ENCODE peak calls at places on chromosomes 16 and 17, in eight cellular contexts. One of them, this sample, is unnamed.

GRCh38 chr16:19284207-19284606 is 1.3 kb upstream of the CLEC19A start:
- DNase-seq in adrenal gland: peak
- DNase-seq in body of pancreas: peak
- DNase-seq in endodermal cell: no peak
- DNase-seq in right lobe of liver: peak
- DNase-seq in spleen: no peak
- DNase-seq in lower lobe of right lung: peak
- DNase-seq in effector memory CD4-positive, alpha-beta T cell: no peak
- DNase-seq in this sample: no peak

GRCh38 chr16:28326881-28327610 is 34.7 kb downstream of the SBK1 start:
- DNase-seq in adrenal gland: peak
- DNase-seq in body of pancreas: peak
- DNase-seq in endodermal cell: peak
- DNase-seq in right lobe of liver: no peak
- DNase-seq in spleen: peak
- DNase-seq in lower lobe of right lung: peak
- DNase-seq in effector memory CD4-positive, alpha-beta T cell: peak
- DNase-seq in this sample: peak

GRCh38 chr17:58325289-58325726 is 3.3 kb downstream of the TSPOAP1 start:
- DNase-seq in adrenal gland: peak
- DNase-seq in body of pancreas: no peak
- DNase-seq in endodermal cell: peak
- DNase-seq in right lobe of liver: no peak
- DNase-seq in spleen: peak
- DNase-seq in lower lobe of right lung: no peak
- DNase-seq in effector memory CD4-positive, alpha-beta T cell: no peak
- DNase-seq in this sample: no peak

GRCh38 chr16:616771-617586 is 13.8 kb upstream of the WFIKKN1 start:
- DNase-seq in adrenal gland: no peak
- DNase-seq in body of pancreas: no peak
- DNase-seq in endodermal cell: no peak
- DNase-seq in right lobe of liver: no peak
- DNase-seq in spleen: no peak
- DNase-seq in lower lobe of right lung: peak
- DNase-seq in effector memory CD4-positive, alpha-beta T cell: no peak
- DNase-seq in this sample: no peak

GRCh38 chr16:17277981-17278381 is 192.8 kb downstream of the XYLT1 start:
- DNase-seq in adrenal gland: peak
- DNase-seq in body of pancreas: peak
- DNase-seq in endodermal cell: peak
- DNase-seq in right lobe of liver: no peak
- DNase-seq in spleen: no peak
- DNase-seq in lower lobe of right lung: no peak
- DNase-seq in effector memory CD4-positive, alpha-beta T cell: no peak
- DNase-seq in this sample: no peak

GRCh38 chr16:81195907-81196534 is 42.5 kb upstream of the BCO1 start:
- DNase-seq in adrenal gland: no peak
- DNase-seq in body of pancreas: no peak
- DNase-seq in endodermal cell: no peak
- DNase-seq in right lobe of liver: no peak
- DNase-seq in spleen: no peak
- DNase-seq in lower lobe of right lung: no peak
- DNase-seq in effector memory CD4-positive, alpha-beta T cell: no peak
- DNase-seq in this sample: no peak

GRCh38 chr16:78584213-78584860 is 484.9 kb downstream of the WWOX start:
- DNase-seq in adrenal gland: no peak
- DNase-seq in body of pancreas: no peak
- DNase-seq in endodermal cell: no peak
- DNase-seq in right lobe of liver: no peak
- DNase-seq in spleen: no peak
- DNase-seq in lower lobe of right lung: no peak
- DNase-seq in effector memory CD4-positive, alpha-beta T cell: no peak
- DNase-seq in this sample: no peak

GRCh38 chr16:17325744-17326143 is 145.0 kb downstream of the XYLT1 start:
- DNase-seq in adrenal gland: no peak
- DNase-seq in body of pancreas: no peak
- DNase-seq in endodermal cell: no peak
- DNase-seq in right lobe of liver: no peak
- DNase-seq in spleen: no peak
- DNase-seq in lower lobe of right lung: no peak
- DNase-seq in effector memory CD4-positive, alpha-beta T cell: no peak
- DNase-seq in this sample: no peak

GRCh38 chr17:81417049-81417878 is 22.0 kb downstream of the BAHCC1 start:
- DNase-seq in adrenal gland: no peak
- DNase-seq in body of pancreas: no peak
- DNase-seq in endodermal cell: no peak
- DNase-seq in right lobe of liver: no peak
- DNase-seq in spleen: no peak
- DNase-seq in lower lobe of right lung: no peak
- DNase-seq in effector memory CD4-positive, alpha-beta T cell: no peak
- DNase-seq in this sample: no peak

GRCh38 chr17:43578699-43579569 is 32.8 kb upstream of the ETV4 start:
- DNase-seq in adrenal gland: peak
- DNase-seq in body of pancreas: peak
- DNase-seq in endodermal cell: peak
- DNase-seq in right lobe of liver: no peak
- DNase-seq in spleen: peak
- DNase-seq in lower lobe of right lung: no peak
- DNase-seq in effector memory CD4-positive, alpha-beta T cell: peak
- DNase-seq in this sample: no peak

DNA sequence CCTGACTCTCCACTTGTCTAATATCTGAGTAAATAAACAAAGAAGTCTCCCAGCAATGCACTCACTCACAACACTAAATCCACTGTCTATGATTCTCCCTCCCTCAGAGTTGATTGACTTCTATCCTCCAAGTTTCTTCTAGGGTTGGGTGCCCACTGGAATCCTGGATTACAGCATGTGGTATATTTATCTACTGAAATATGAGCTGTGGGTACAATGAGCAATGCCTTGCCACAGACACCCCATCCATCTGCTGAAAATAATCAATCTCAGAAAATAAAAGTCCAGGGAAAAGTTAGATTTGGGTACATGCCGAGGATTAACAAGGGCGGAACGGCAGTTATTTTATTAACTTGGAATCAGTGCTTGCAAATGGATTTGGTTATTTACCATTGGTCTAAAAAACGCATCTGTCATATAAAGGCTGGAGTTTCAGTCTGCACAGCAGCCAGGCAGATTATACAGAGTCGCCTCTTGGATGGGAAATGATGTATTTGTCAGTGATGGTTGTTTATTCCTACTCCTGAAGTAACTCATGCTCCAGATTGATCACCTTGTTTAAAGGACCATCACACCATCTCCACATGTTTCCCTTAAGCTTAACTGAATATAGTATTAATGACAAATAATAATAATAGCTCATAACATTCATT is 193.9 kb upstream of the SOX9 start:
- DNase-seq in adrenal gland: no peak
- DNase-seq in body of pancreas: no peak
- DNase-seq in endodermal cell: no peak
- DNase-seq in right lobe of liver: no peak
- DNase-seq in spleen: no peak
- DNase-seq in lower lobe of right lung: no peak
- DNase-seq in effector memory CD4-positive, alpha-beta T cell: no peak
- DNase-seq in this sample: no peak
- H3K27ac ChIP-seq in adrenal gland: no peak
- H3K27ac ChIP-seq in body of pancreas: no peak
- H3K27ac ChIP-seq in endodermal cell: no peak
- H3K27ac ChIP-seq in right lobe of liver: no peak
- H3K27ac ChIP-seq in spleen: no peak
- H3K27ac ChIP-seq in lower lobe of right lung: no peak
- H3K27ac ChIP-seq in effector memory CD4-positive, alpha-beta T cell: no peak
- H3K27ac ChIP-seq in this sample: no peak

DNA sequence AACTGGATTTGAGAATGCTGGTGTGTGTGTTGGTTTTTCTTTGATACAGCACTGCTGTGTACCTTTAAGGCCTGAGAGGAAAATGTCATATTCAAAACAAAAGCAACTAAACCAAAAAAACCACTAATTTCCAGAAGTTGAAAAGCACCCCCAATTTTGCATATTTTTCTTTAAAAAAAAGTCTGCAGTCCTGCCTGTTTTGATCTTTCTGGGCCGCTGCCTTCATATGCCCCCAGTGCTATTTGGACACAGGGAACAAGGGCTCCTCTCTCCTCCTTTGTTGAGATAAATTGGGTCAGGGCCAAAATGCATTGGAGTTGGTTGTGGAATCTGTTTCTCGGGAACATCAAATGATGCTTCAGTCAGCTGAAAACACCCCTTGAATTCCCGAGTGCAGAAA is 26.9 kb downstream of the GPT2 start:
- DNase-seq in adrenal gland: no peak
- DNase-seq in body of pancreas: no peak
- DNase-seq in endodermal cell: no peak
- DNase-seq in right lobe of liver: no peak
- DNase-seq in spleen: no peak
- DNase-seq in lower lobe of right lung: no peak
- DNase-seq in effector memory CD4-positive, alpha-beta T cell: no peak
- DNase-seq in this sample: no peak
- H3K27ac ChIP-seq in adrenal gland: no peak
- H3K27ac ChIP-seq in body of pancreas: no peak
- H3K27ac ChIP-seq in endodermal cell: no peak
- H3K27ac ChIP-seq in right lobe of liver: no peak
- H3K27ac ChIP-seq in spleen: no peak
- H3K27ac ChIP-seq in lower lobe of right lung: no peak
- H3K27ac ChIP-seq in effector memory CD4-positive, alpha-beta T cell: no peak
- H3K27ac ChIP-seq in this sample: no peak

GRCh38 chr17:40726919-40727318 is 23.4 kb upstream of the KRT24 start:
- DNase-seq in adrenal gland: no peak
- DNase-seq in body of pancreas: no peak
- DNase-seq in endodermal cell: no peak
- DNase-seq in right lobe of liver: no peak
- DNase-seq in spleen: no peak
- DNase-seq in lower lobe of right lung: no peak
- DNase-seq in effector memory CD4-positive, alpha-beta T cell: no peak
- DNase-seq in this sample: no peak

GRCh38 chr17:40724656-40725055 is 21.1 kb upstream of the KRT24 start:
- DNase-seq in adrenal gland: no peak
- DNase-seq in body of pancreas: no peak
- DNase-seq in endodermal cell: no peak
- DNase-seq in right lobe of liver: no peak
- DNase-seq in spleen: no peak
- DNase-seq in lower lobe of right lung: no peak
- DNase-seq in effector memory CD4-positive, alpha-beta T cell: no peak
- DNase-seq in this sample: no peak

GRCh38 chr17:40722146-40722720 is 18.7 kb upstream of the KRT24 start:
- DNase-seq in adrenal gland: no peak
- DNase-seq in body of pancreas: no peak
- DNase-seq in endodermal cell: no peak
- DNase-seq in right lobe of liver: no peak
- DNase-seq in spleen: no peak
- DNase-seq in lower lobe of right lung: no peak
- DNase-seq in effector memory CD4-positive, alpha-beta T cell: no peak
- DNase-seq in this sample: no peak

GRCh38 chr17:40730974-40731373 is 24.2 kb downstream of the KRT25 start:
- DNase-seq in adrenal gland: no peak
- DNase-seq in body of pancreas: no peak
- DNase-seq in endodermal cell: no peak
- DNase-seq in right lobe of liver: no peak
- DNase-seq in spleen: no peak
- DNase-seq in lower lobe of right lung: no peak
- DNase-seq in effector memory CD4-positive, alpha-beta T cell: no peak
- DNase-seq in this sample: no peak

DNA sequence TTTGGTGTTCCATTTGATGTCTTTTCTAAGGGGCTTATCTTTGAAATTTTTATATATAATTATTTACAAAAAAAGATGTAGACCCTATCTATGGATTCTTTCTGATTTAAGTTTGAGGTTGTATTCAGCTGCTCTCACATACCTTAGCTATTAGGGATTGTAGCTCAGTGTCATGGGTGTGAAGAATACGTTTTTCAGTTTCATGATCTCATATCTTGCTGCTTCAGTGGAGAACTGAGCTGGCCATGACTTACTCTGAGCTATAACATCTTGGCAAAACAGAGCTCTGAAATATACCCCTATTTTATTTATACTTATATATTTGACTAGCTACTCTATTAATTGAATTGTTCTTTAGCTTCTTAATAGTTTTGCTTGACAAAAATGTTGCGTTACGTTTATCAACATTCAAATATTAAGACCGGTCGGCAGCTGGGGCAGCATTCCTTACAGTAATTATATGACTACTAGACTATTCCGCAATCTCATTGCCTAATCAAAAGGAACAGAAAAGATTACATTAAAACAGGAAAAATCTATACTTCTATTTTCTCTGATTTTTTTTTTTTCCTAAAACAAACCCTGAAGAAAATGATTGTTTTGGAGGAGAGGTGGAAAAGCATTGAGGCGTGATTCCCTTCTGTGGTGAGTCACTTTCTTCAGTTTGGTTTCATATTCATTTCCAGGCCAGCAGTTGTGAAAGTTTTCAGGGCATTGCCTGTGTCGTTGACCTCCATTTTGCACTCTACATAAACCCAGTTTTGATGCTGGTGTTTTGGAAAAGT is 24.1 kb upstream of the KRT24 start:
- DNase-seq in adrenal gland: no peak
- DNase-seq in body of pancreas: no peak
- DNase-seq in endodermal cell: no peak
- DNase-seq in right lobe of liver: no peak
- DNase-seq in spleen: no peak
- DNase-seq in lower lobe of right lung: no peak
- DNase-seq in effector memory CD4-positive, alpha-beta T cell: no peak
- DNase-seq in this sample: no peak
- H3K27ac ChIP-seq in adrenal gland: no peak
- H3K27ac ChIP-seq in body of pancreas: no peak
- H3K27ac ChIP-seq in endodermal cell: no peak
- H3K27ac ChIP-seq in right lobe of liver: peak
- H3K27ac ChIP-seq in spleen: no peak
- H3K27ac ChIP-seq in lower lobe of right lung: no peak
- H3K27ac ChIP-seq in effector memory CD4-positive, alpha-beta T cell: no peak
- H3K27ac ChIP-seq in this sample: no peak

GRCh38 chr16:67394271-67395104 is 1.2 kb upstream of the TPPP3 start:
- DNase-seq in adrenal gland: no peak
- DNase-seq in body of pancreas: peak
- DNase-seq in endodermal cell: peak
- DNase-seq in right lobe of liver: no peak
- DNase-seq in spleen: peak
- DNase-seq in lower lobe of right lung: peak
- DNase-seq in effector memory CD4-positive, alpha-beta T cell: no peak
- DNase-seq in this sample: no peak
- H3K27ac ChIP-seq in adrenal gland: no peak
- H3K27ac ChIP-seq in body of pancreas: peak
- H3K27ac ChIP-seq in endodermal cell: no peak
- H3K27ac ChIP-seq in right lobe of liver: no peak
- H3K27ac ChIP-seq in spleen: peak
- H3K27ac ChIP-seq in lower lobe of right lung: peak
- H3K27ac ChIP-seq in effector memory CD4-positive, alpha-beta T cell: no peak
- H3K27ac ChIP-seq in this sample: no peak